ENCODE peak calls at places on chromosomes 12 and 14, in nine cellular contexts. One of them, this sample, is unnamed.

GRCh38 chr14:102875652-102876051 is 46.8 kb upstream of the AMN start:
- DNase-seq in HCT116: no peak
- DNase-seq in MM.1S: no peak
- DNase-seq in neural progenitor cell: no peak
- DNase-seq in GM23338: no peak
- DNase-seq in OCI-LY7: no peak
- DNase-seq in hepatocyte: no peak
- DNase-seq in SK-N-SH: no peak
- DNase-seq in GM23248: no peak
- DNase-seq in this sample: no peak

GRCh38 chr12:96571101-96571862 is 81.9 kb downstream of the CFAP54 start:
- DNase-seq in neural progenitor cell: no peak
- DNase-seq in HCT116: no peak
- DNase-seq in hepatocyte: no peak
- DNase-seq in OCI-LY7: no peak
- DNase-seq in SK-N-SH: no peak
- DNase-seq in GM23248: no peak
- DNase-seq in GM23338: no peak
- DNase-seq in MM.1S: peak; percentile 70
- DNase-seq in this sample: peak; percentile 8

GRCh38 chr12:20624718-20625117 is 70.4 kb upstream of the SLCO1C1 start:
- DNase-seq in GM23338: peak; percentile 82
- DNase-seq in MM.1S: no peak
- DNase-seq in HCT116: peak; percentile 40
- DNase-seq in hepatocyte: peak; percentile 33
- DNase-seq in SK-N-SH: peak; percentile 19
- DNase-seq in GM23248: peak; percentile 37
- DNase-seq in OCI-LY7: no peak
- DNase-seq in neural progenitor cell: peak; percentile 63
- DNase-seq in this sample: peak; percentile 43

GRCh38 chr12:130526813-130527212 is 189.1 kb downstream of the PIWIL1 start:
- DNase-seq in MM.1S: no peak
- DNase-seq in hepatocyte: peak; percentile 64
- DNase-seq in GM23338: peak; percentile 59
- DNase-seq in HCT116: no peak
- DNase-seq in OCI-LY7: no peak
- DNase-seq in neural progenitor cell: peak; percentile 82
- DNase-seq in SK-N-SH: no peak
- DNase-seq in GM23248: peak; percentile 8
- DNase-seq in this sample: peak; percentile 1

GRCh38 chr14:29925106-29925722 is 2.4 kb downstream of the PRKD1 start:
- DNase-seq in GM23248: peak; percentile 83
- DNase-seq in neural progenitor cell: peak; percentile 26
- DNase-seq in OCI-LY7: no peak
- DNase-seq in GM23338: peak; percentile 65
- DNase-seq in HCT116: no peak
- DNase-seq in SK-N-SH: no peak
- DNase-seq in hepatocyte: no peak
- DNase-seq in MM.1S: no peak
- DNase-seq in this sample: no peak

GRCh38 chr14:101781240-101782061 is 19.9 kb downstream of the PPP2R5C start:
- DNase-seq in OCI-LY7: peak; percentile 23
- DNase-seq in GM23248: peak; percentile 62
- DNase-seq in hepatocyte: no peak
- DNase-seq in SK-N-SH: peak; percentile 79
- DNase-seq in HCT116: no peak
- DNase-seq in GM23338: peak; percentile 25
- DNase-seq in MM.1S: no peak
- DNase-seq in neural progenitor cell: peak; percentile 36
- DNase-seq in this sample: no peak

GRCh38 chr12:123115409-123116111 is 35.3 kb downstream of the PITPNM2 start:
- DNase-seq in HCT116: no peak
- DNase-seq in SK-N-SH: no peak
- DNase-seq in hepatocyte: peak; percentile 44
- DNase-seq in MM.1S: no peak
- DNase-seq in GM23338: no peak
- DNase-seq in GM23248: peak; percentile 92
- DNase-seq in OCI-LY7: no peak
- DNase-seq in neural progenitor cell: no peak
- DNase-seq in this sample: peak; percentile 51

GRCh38 chr14:53055003-53055402 is 98.1 kb downstream of the DDHD1 start:
- DNase-seq in GM23248: peak; percentile 73
- DNase-seq in MM.1S: peak; percentile 18
- DNase-seq in HCT116: peak; percentile 40
- DNase-seq in SK-N-SH: peak; percentile 45
- DNase-seq in hepatocyte: peak; percentile 55
- DNase-seq in neural progenitor cell: peak; percentile 53
- DNase-seq in OCI-LY7: peak; percentile 51
- DNase-seq in GM23338: peak; percentile 73
- DNase-seq in this sample: peak; percentile 78

GRCh38 chr12:1928439-1929121 is 10.1 kb upstream of the CACNA2D4 start:
- DNase-seq in neural progenitor cell: no peak
- DNase-seq in HCT116: no peak
- DNase-seq in SK-N-SH: peak; percentile 8
- DNase-seq in OCI-LY7: no peak
- DNase-seq in GM23338: no peak
- DNase-seq in GM23248: no peak
- DNase-seq in hepatocyte: no peak
- DNase-seq in MM.1S: no peak
- DNase-seq in this sample: no peak

GRCh38 chr12:47650469-47650868 is 55.4 kb downstream of the RPAP3 start:
- DNase-seq in GM23248: peak; percentile 33
- DNase-seq in HCT116: no peak
- DNase-seq in SK-N-SH: no peak
- DNase-seq in MM.1S: no peak
- DNase-seq in GM23338: no peak
- DNase-seq in neural progenitor cell: no peak
- DNase-seq in hepatocyte: no peak
- DNase-seq in OCI-LY7: no peak
- DNase-seq in this sample: peak; percentile 57

GRCh38 chr12:47068539-47068938 is 10.9 kb upstream of the PCED1B start:
- DNase-seq in hepatocyte: no peak
- DNase-seq in GM23338: peak; percentile 23
- DNase-seq in OCI-LY7: no peak
- DNase-seq in SK-N-SH: no peak
- DNase-seq in neural progenitor cell: peak; percentile 39
- DNase-seq in MM.1S: no peak
- DNase-seq in HCT116: no peak
- DNase-seq in GM23248: no peak
- DNase-seq in this sample: no peak

GRCh38 chr12:54018608-54018984 is 9.6 kb upstream of the HOXC6 start:
- DNase-seq in GM23338: peak; percentile 70
- DNase-seq in HCT116: no peak
- DNase-seq in neural progenitor cell: no peak
- DNase-seq in SK-N-SH: peak; percentile 66
- DNase-seq in OCI-LY7: peak; percentile 38
- DNase-seq in GM23248: peak; percentile 76
- DNase-seq in MM.1S: no peak
- DNase-seq in hepatocyte: no peak
- DNase-seq in this sample: no peak

GRCh38 chr12:54019111-54019811 is 9.0 kb upstream of the HOXC6 start:
- DNase-seq in neural progenitor cell: peak; percentile 51
- DNase-seq in SK-N-SH: no peak
- DNase-seq in hepatocyte: no peak
- DNase-seq in GM23338: peak; percentile 78
- DNase-seq in HCT116: no peak
- DNase-seq in OCI-LY7: no peak
- DNase-seq in GM23248: peak; percentile 62
- DNase-seq in MM.1S: no peak
- DNase-seq in this sample: no peak

GRCh38 chr12:54016478-54016964 is 7.7 kb downstream of the HOXC8 start:
- DNase-seq in hepatocyte: peak; percentile 76
- DNase-seq in MM.1S: no peak
- DNase-seq in neural progenitor cell: no peak
- DNase-seq in OCI-LY7: no peak
- DNase-seq in SK-N-SH: no peak
- DNase-seq in HCT116: no peak
- DNase-seq in GM23248: peak; percentile 95
- DNase-seq in GM23338: no peak
- DNase-seq in this sample: peak; percentile 89

GRCh38 chr12:54017027-54017788 is 8.4 kb downstream of the HOXC8 start:
- DNase-seq in GM23338: peak; percentile 71
- DNase-seq in neural progenitor cell: peak; percentile 41
- DNase-seq in MM.1S: no peak
- DNase-seq in SK-N-SH: peak; percentile 71
- DNase-seq in GM23248: peak; percentile 71
- DNase-seq in HCT116: no peak
- DNase-seq in hepatocyte: no peak
- DNase-seq in OCI-LY7: peak; percentile 77
- DNase-seq in this sample: peak; percentile 22

DNA sequence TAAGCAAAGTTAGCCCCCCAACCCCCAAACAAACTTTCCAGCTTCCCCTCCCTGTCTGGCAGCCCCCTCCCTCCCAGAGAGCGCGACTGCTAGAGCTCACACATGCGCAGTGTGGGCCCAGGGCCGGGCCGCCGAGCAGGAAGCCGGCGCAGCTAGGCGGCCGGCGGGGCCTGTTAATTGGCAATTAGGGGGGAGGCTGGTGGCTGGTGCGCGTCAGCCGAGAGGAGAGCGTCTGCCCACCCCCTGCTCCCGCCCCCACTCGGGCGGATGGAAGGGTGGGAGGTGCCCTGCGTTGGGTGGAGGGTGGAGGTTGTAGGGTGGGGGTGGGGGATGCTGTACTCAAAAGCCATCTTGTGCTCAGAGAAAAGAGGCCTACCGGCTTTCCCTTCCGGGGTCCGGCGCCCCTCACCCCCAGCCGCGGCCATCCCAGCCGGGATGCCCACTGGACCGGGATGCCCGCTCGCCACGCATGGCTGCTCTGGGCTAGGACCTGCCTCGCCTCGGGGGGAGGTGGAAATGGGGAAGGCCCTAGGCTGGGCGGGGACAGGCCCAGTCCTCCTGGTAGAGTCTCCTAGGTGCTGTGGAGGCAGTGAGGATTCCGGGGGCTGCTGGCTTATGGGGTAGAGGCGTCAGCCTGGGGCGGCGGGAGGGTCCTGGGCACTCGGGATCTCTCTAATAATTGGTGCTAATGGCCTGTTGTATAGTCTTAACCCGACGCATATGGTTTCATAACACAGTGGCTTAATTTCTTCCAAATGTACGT is 9.2 kb downstream of the HOXC8 start:
- DNase-seq in SK-N-SH: peak; percentile 99
- DNase-seq in HCT116: peak; percentile 84
- DNase-seq in MM.1S: peak; percentile 56
- DNase-seq in GM23248: peak; percentile 97
- DNase-seq in GM23338: peak; percentile 86
- DNase-seq in OCI-LY7: peak; percentile 98
- DNase-seq in hepatocyte: peak; percentile 92
- DNase-seq in neural progenitor cell: peak; percentile 87
- DNase-seq in this sample: peak; percentile 86
- H3K4me1 ChIP-seq in SK-N-SH: peaks cover 7% of the 10 kb centered on the region
- H3K4me1 ChIP-seq in HCT116: peaks cover 43% of the 10 kb centered on the region
- H3K4me1 ChIP-seq in MM.1S: no peaks in the 10 kb centered on the region
- H3K4me1 ChIP-seq in GM23248: peaks cover 47% of the 10 kb centered on the region
- H3K4me1 ChIP-seq in GM23338: peaks cover 42% of the 10 kb centered on the region
- H3K4me1 ChIP-seq in OCI-LY7: peaks cover 50% of the 10 kb centered on the region
- H3K4me1 ChIP-seq in hepatocyte: peaks cover 13% of the 10 kb centered on the region
- H3K4me1 ChIP-seq in neural progenitor cell: no peaks in the 10 kb centered on the region
- H3K4me1 ChIP-seq in this sample: peaks cover 20% of the 10 kb centered on the region

GRCh38 chr14:69049675-69050074 is 70.6 kb upstream of the ACTN1 start:
- DNase-seq in OCI-LY7: no peak
- DNase-seq in GM23338: no peak
- DNase-seq in neural progenitor cell: no peak
- DNase-seq in hepatocyte: peak; percentile 57
- DNase-seq in GM23248: peak; percentile 80
- DNase-seq in HCT116: no peak
- DNase-seq in MM.1S: no peak
- DNase-seq in SK-N-SH: no peak
- DNase-seq in this sample: no peak
- H3K4me3 ChIP-seq in OCI-LY7: no peak overlapping the region
- H3K4me3 ChIP-seq in GM23338: no peak overlapping the region
- H3K4me3 ChIP-seq in neural progenitor cell: no peak overlapping the region
- H3K4me3 ChIP-seq in hepatocyte: no peak overlapping the region
- H3K4me3 ChIP-seq in GM23248: no peak overlapping the region
- H3K4me3 ChIP-seq in HCT116: no peak overlapping the region
- H3K4me3 ChIP-seq in MM.1S: no peak overlapping the region
- H3K4me3 ChIP-seq in SK-N-SH: no peak overlapping the region
- H3K4me3 ChIP-seq in this sample: no peak overlapping the region

DNA sequence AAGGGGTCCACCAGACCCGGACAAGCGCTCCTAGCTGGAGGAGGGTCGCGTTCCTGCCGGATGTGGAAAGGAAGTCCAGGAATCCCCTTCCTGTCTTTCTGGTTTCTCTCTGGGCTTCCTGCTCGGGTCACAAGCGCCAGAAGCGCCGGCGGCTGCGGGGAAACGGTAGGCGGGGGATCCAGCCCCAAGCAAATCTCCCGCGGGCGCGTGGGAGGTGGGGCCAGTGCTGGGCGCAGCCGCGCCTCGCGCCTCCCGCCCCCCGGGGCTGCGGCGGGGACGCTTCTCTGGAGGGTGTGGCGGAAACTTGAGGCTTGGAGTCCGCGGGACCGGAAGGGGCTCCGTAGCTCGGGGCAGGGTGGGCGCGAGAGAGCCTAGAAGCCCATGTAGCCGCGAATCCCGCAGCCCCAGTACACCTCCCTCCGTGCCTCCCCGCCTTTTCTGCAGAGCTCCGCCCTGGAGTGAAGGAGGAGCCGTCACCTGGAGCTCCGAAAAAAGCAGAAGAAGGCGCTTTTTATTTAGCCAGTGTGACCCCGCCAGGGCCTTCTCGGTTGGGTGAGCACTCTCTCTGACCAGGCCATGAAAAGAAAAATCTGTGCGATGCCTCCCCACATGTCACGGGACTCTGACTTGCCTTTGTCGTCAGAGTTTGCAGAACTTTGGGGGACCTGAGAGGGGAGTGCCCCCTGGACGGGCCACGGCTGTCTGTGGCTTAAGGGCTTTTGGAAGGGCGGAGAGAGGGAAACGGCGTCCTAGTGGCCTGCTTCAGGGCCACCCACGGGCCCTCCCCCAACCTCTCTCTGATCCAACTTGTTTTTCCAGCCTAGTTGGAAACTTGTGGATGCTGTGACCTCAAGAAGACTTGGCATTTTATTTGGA is 21.4 kb upstream of the CLEC2D start:
- DNase-seq in MM.1S: peak; percentile 90
- DNase-seq in GM23338: peak; percentile 89
- DNase-seq in SK-N-SH: peak; percentile 86
- DNase-seq in GM23248: peak; percentile 88
- DNase-seq in neural progenitor cell: peak; percentile 84
- DNase-seq in OCI-LY7: peak; percentile 96
- DNase-seq in HCT116: no peak
- DNase-seq in hepatocyte: peak; percentile 91
- DNase-seq in this sample: peak; percentile 81
- TF ChIP-seq EZH2phosphoT487 in MM.1S: no peak
- TF ChIP-seq EZH2phosphoT487 in GM23338: no peak
- TF ChIP-seq EZH2phosphoT487 in SK-N-SH: no peak
- TF ChIP-seq EZH2phosphoT487 in GM23248: no peak
- TF ChIP-seq EZH2phosphoT487 in neural progenitor cell: no peak
- TF ChIP-seq EZH2phosphoT487 in OCI-LY7: no peak
- TF ChIP-seq EZH2phosphoT487 in HCT116: no peak
- TF ChIP-seq EZH2phosphoT487 in hepatocyte: no peak
- TF ChIP-seq EZH2phosphoT487 in this sample: no peak

DNA sequence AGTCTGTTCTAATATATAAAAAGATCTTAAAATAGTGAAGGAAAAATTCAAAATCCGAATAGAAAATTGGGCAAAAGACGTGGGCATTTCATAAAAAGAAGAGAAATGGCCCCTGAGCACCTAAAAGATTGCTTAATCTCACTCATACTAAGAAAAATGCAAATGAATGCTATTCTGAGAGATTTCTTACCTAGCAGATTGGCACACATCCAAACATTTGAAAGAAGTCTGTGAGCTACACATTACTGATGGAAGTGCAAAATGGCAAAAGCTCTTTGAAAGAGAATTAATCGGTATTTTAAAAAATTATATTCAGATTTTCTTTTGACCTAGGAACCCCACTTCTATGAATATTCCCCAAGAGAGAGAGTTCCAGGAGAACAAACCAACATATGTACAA is 280.4 kb upstream of the GARIN6 start:
- DNase-seq in GM23248: no peak
- DNase-seq in hepatocyte: no peak
- DNase-seq in HCT116: no peak
- DNase-seq in neural progenitor cell: no peak
- DNase-seq in MM.1S: no peak
- DNase-seq in GM23338: no peak
- DNase-seq in SK-N-SH: no peak
- DNase-seq in OCI-LY7: no peak
- DNase-seq in this sample: no peak
- H3K4me1 ChIP-seq in GM23248: no peaks in the 10 kb centered on the region
- H3K4me1 ChIP-seq in hepatocyte: no peaks in the 10 kb centered on the region
- H3K4me1 ChIP-seq in HCT116: no peaks in the 10 kb centered on the region
- H3K4me1 ChIP-seq in neural progenitor cell: no peaks in the 10 kb centered on the region
- H3K4me1 ChIP-seq in MM.1S: peaks cover 8% of the 10 kb centered on the region
- H3K4me1 ChIP-seq in GM23338: no peaks in the 10 kb centered on the region
- H3K4me1 ChIP-seq in SK-N-SH: no peaks in the 10 kb centered on the region
- H3K4me1 ChIP-seq in OCI-LY7: peaks cover 8% of the 10 kb centered on the region
- H3K4me1 ChIP-seq in this sample: no peaks in the 10 kb centered on the region